ENCODE peak calls at places on chromosomes 12 and 14, in four cellular contexts. One of them, this sample, is unnamed. For H3K4me1 and H3K36me3, the result is how much of the 10 kb centered on the place peaks cover.

GRCh38 chr14:58428011-58428807 is 690 bp downstream of the KIAA0586 start:
- DNase-seq in IMR-90: peak
- DNase-seq in psoas muscle: no peak
- DNase-seq in PC-3: peak
- DNase-seq in this sample: no peak

GRCh38 chr12:24095245-24095644 is 145.8 kb upstream of the SOX5 start:
- DNase-seq in IMR-90: no peak
- DNase-seq in psoas muscle: no peak
- DNase-seq in PC-3: no peak
- DNase-seq in this sample: no peak

GRCh38 chr12:95336387-95337067 is 118.9 kb downstream of the VEZT start:
- DNase-seq in IMR-90: peak
- DNase-seq in psoas muscle: peak
- DNase-seq in PC-3: peak
- DNase-seq in this sample: peak

GRCh38 chr12:11875414-11875935 is 195.3 kb upstream of the BCL2L14 start:
- DNase-seq in IMR-90: no peak
- DNase-seq in psoas muscle: no peak
- DNase-seq in PC-3: peak
- DNase-seq in this sample: no peak

GRCh38 chr14:35847636-35848035 is 21.5 kb downstream of the BRMS1L start:
- DNase-seq in IMR-90: no peak
- DNase-seq in psoas muscle: no peak
- DNase-seq in PC-3: no peak
- DNase-seq in this sample: no peak

GRCh38 chr14:104885973-104886689 is 21.1 kb downstream of the CEP170B start:
- DNase-seq in IMR-90: no peak
- DNase-seq in psoas muscle: peak
- DNase-seq in PC-3: no peak
- DNase-seq in this sample: peak

GRCh38 chr12:42129595-42130204 is 15.0 kb downstream of the GXYLT1 start:
- DNase-seq in IMR-90: peak
- DNase-seq in psoas muscle: no peak
- DNase-seq in PC-3: peak
- DNase-seq in this sample: no peak

GRCh38 chr12:124441443-124442190 is 125.8 kb downstream of the NCOR2 start:
- DNase-seq in IMR-90: peak
- DNase-seq in psoas muscle: no peak
- DNase-seq in PC-3: peak
- DNase-seq in this sample: peak

GRCh38 chr14:53523226-53523625 is 370.1 kb upstream of the DDHD1 start:
- DNase-seq in IMR-90: no peak
- DNase-seq in psoas muscle: no peak
- DNase-seq in PC-3: no peak
- DNase-seq in this sample: no peak

GRCh38 chr14:90291699-90292098 is 35.3 kb downstream of the PSMC1 start:
- DNase-seq in IMR-90: no peak
- DNase-seq in psoas muscle: no peak
- DNase-seq in PC-3: no peak
- DNase-seq in this sample: no peak

GRCh38 chr12:80894179-80894578 is 43.6 kb downstream of the LIN7A start:
- DNase-seq in IMR-90: no peak
- DNase-seq in psoas muscle: no peak
- DNase-seq in PC-3: no peak
- DNase-seq in this sample: no peak

GRCh38 chr14:49193365-49194050 is 392.7 kb downstream of the RPS29 start:
- DNase-seq in IMR-90: no peak
- DNase-seq in psoas muscle: no peak
- DNase-seq in PC-3: no peak
- DNase-seq in this sample: no peak

GRCh38 chr14:87811246-87811645 is 181.7 kb downstream of the GALC start:
- DNase-seq in IMR-90: no peak
- DNase-seq in psoas muscle: no peak
- DNase-seq in PC-3: no peak
- DNase-seq in this sample: no peak

GRCh38 chr14:104388631-104389325 is 190.8 kb upstream of the C14orf180 start:
- DNase-seq in IMR-90: no peak
- DNase-seq in psoas muscle: peak
- DNase-seq in PC-3: no peak
- DNase-seq in this sample: no peak

GRCh38 chr12:103672401-103673119 is 85.5 kb downstream of the STAB2 start:
- DNase-seq in IMR-90: peak
- DNase-seq in psoas muscle: no peak
- DNase-seq in PC-3: peak
- DNase-seq in this sample: no peak

GRCh38 chr14:102665665-102666064 is 73.2 kb downstream of the RCOR1 start:
- DNase-seq in IMR-90: no peak
- DNase-seq in psoas muscle: no peak
- DNase-seq in PC-3: no peak
- DNase-seq in this sample: no peak

GRCh38 chr12:131988054-131988796 is 38.5 kb downstream of the EP400 start:
- DNase-seq in IMR-90: no peak
- DNase-seq in psoas muscle: no peak
- DNase-seq in PC-3: no peak
- DNase-seq in this sample: no peak

GRCh38 chr12:50934981-50935807 is 17.1 kb upstream of the HIGD1C start:
- DNase-seq in IMR-90: peak
- DNase-seq in psoas muscle: no peak
- DNase-seq in PC-3: no peak
- DNase-seq in this sample: no peak

GRCh38 chr12:131473721-131474709 is 236.9 kb upstream of the SFSWAP start:
- DNase-seq in IMR-90: no peak
- DNase-seq in psoas muscle: no peak
- DNase-seq in PC-3: peak
- DNase-seq in this sample: no peak

GRCh38 chr12:52209321-52209720 is 17.5 kb upstream of the KRT80 start:
- DNase-seq in IMR-90: no peak
- DNase-seq in psoas muscle: no peak
- DNase-seq in PC-3: no peak
- DNase-seq in this sample: peak

GRCh38 chr12:108323581-108323980 is 15.5 kb downstream of the CMKLR1 start:
- DNase-seq in IMR-90: no peak
- DNase-seq in psoas muscle: no peak
- DNase-seq in PC-3: no peak
- DNase-seq in this sample: no peak

GRCh38 chr14:104973215-104974145 is 4.7 kb downstream of the AHNAK2 start:
- DNase-seq in IMR-90: peak
- DNase-seq in psoas muscle: peak
- DNase-seq in PC-3: peak
- DNase-seq in this sample: peak

GRCh38 chr12:57141249-57141648 is 6.2 kb downstream of the LRP1-AS start:
- DNase-seq in IMR-90: no peak
- DNase-seq in psoas muscle: no peak
- DNase-seq in PC-3: no peak
- DNase-seq in this sample: no peak
- H3K4me1 ChIP-seq in IMR-90: under half
- H3K4me1 ChIP-seq in psoas muscle: under half
- H3K4me1 ChIP-seq in PC-3: under half
- H3K4me1 ChIP-seq in this sample: under half

DNA sequence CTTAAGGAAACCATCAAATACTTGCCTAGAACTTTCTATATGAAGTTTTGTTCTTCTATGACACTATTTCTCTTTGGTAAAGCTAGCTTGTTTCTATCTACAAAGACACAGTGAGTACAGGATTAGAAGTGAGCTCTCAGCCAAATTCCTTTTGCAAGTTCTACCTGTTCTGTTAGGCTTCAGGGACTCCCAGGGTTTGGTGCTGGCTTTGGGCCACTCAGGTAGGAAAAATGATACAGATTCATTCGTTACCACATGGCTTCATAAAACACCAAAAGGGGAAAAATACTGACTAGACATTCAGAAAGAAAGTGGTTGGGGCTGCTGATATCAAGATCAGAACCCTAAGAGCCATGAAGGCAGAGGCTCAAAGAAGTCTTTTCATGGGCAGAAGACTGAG is 13.8 kb downstream of the ZC2HC1C start:
- DNase-seq in IMR-90: no peak
- DNase-seq in psoas muscle: no peak
- DNase-seq in PC-3: no peak
- DNase-seq in this sample: no peak
- H3K36me3 ChIP-seq in IMR-90: under half
- H3K36me3 ChIP-seq in psoas muscle: half or more
- H3K36me3 ChIP-seq in PC-3: under half
- H3K36me3 ChIP-seq in this sample: under half

GRCh38 chr12:65857875-65858274 is 33.6 kb downstream of the HMGA2 start:
- DNase-seq in IMR-90: no peak
- DNase-seq in psoas muscle: no peak
- DNase-seq in PC-3: no peak
- DNase-seq in this sample: no peak

GRCh38 chr12:65856521-65856920 is 32.2 kb downstream of the HMGA2 start:
- DNase-seq in IMR-90: no peak
- DNase-seq in psoas muscle: no peak
- DNase-seq in PC-3: no peak
- DNase-seq in this sample: no peak

GRCh38 chr12:65858831-65859230 is 34.5 kb downstream of the HMGA2 start:
- DNase-seq in IMR-90: peak
- DNase-seq in psoas muscle: no peak
- DNase-seq in PC-3: peak
- DNase-seq in this sample: no peak

GRCh38 chr12:65854629-65855028 is 30.3 kb downstream of the HMGA2 start:
- DNase-seq in IMR-90: peak
- DNase-seq in psoas muscle: no peak
- DNase-seq in PC-3: no peak
- DNase-seq in this sample: no peak

DNA sequence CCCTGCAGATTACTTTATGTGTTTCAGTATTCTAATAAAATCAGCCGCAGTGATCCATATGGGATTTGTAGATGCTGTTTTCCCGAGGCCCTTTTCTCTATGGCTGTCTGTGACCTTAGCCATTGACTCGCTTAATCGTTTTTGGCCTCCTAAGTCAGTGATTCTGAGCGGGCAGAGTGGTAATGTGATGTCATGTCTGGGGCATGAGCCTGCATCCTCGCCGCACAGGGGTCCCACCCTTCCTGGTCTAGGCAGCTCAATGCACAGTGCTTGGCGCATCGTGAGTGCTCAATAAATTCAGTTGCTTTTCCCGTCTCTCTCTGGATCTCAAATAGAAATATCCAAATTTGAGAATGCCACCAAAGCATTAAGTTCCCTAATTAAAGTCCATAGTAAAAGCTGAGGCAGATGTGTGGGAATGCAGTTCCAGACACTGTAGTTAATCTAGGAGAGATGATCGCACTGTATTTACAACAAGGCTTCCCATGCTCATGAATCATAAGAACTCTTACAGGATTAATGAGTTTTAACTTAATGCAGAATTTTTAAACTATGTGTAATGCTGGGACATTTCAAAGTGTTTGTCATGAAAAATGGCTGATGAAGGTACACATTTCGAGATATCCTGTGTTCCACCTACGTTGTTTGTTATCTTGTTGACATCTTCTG is 29.3 kb downstream of the HMGA2 start:
- DNase-seq in IMR-90: peak
- DNase-seq in psoas muscle: no peak
- DNase-seq in PC-3: no peak
- DNase-seq in this sample: no peak
- H3K4me1 ChIP-seq in IMR-90: under half
- H3K4me1 ChIP-seq in psoas muscle: under half
- H3K4me1 ChIP-seq in PC-3: under half
- H3K4me1 ChIP-seq in this sample: under half

GRCh38 chr12:910416-910815 is 39.1 kb downstream of the RAD52 start:
- DNase-seq in IMR-90: no peak
- DNase-seq in psoas muscle: no peak
- DNase-seq in PC-3: no peak
- DNase-seq in this sample: no peak
- H3K36me3 ChIP-seq in IMR-90: half or more
- H3K36me3 ChIP-seq in psoas muscle: half or more
- H3K36me3 ChIP-seq in PC-3: under half
- H3K36me3 ChIP-seq in this sample: half or more

GRCh38 chr14:61559641-61560201 is 135.6 kb upstream of the HIF1A start:
- DNase-seq in IMR-90: no peak
- DNase-seq in psoas muscle: no peak
- DNase-seq in PC-3: no peak
- DNase-seq in this sample: peak
- H3K4me1 ChIP-seq in IMR-90: half or more
- H3K4me1 ChIP-seq in psoas muscle: under half
- H3K4me1 ChIP-seq in PC-3: half or more
- H3K4me1 ChIP-seq in this sample: under half

GRCh38 chr14:75011356-75012097 is 8.8 kb downstream of the EIF2B2 start:
- DNase-seq in IMR-90: peak
- DNase-seq in psoas muscle: no peak
- DNase-seq in PC-3: peak
- DNase-seq in this sample: no peak
- H3K36me3 ChIP-seq in IMR-90: under half
- H3K36me3 ChIP-seq in psoas muscle: half or more
- H3K36me3 ChIP-seq in PC-3: under half
- H3K36me3 ChIP-seq in this sample: half or more

DNA sequence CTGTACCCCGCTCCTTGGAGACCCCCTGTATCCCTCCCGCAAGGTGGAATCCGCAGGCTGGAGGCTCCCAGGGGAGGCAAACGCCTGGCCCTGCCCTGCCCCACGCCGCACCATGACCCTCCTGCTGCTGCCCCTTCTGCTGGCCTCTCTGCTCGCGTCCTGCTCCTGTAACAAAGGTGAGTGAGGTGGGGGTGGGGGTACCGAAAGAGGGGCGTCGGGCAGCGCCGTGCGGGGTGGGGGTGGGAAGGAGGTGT is 293 bp downstream of the CLSTN3 start:
- DNase-seq in IMR-90: no peak
- DNase-seq in psoas muscle: no peak
- DNase-seq in PC-3: no peak
- DNase-seq in this sample: no peak
- H3K4me1 ChIP-seq in IMR-90: under half
- H3K4me1 ChIP-seq in psoas muscle: under half
- H3K4me1 ChIP-seq in PC-3: under half
- H3K4me1 ChIP-seq in this sample: under half

DNA sequence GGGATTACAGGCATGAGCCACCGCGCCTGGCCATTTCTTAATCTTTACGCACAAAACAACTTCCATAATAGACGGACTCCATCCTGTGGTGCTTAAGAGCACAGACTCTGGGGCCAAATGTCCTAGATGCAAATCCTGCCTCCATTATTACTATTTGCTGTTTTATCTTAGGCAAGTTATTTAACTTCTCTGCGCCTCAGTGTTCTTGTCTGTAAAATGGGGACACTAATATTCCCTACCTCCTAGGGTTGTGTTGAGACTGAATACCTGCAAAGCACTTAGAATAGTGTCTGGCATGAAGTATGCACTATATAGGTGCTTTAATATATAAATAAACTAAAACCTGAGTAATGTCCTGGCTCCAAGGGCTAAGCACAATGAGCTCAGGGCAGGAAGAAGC is 76.4 kb downstream of the CLIP1 start:
- DNase-seq in IMR-90: no peak
- DNase-seq in psoas muscle: no peak
- DNase-seq in PC-3: no peak
- DNase-seq in this sample: no peak
- H3K36me3 ChIP-seq in IMR-90: under half
- H3K36me3 ChIP-seq in psoas muscle: half or more
- H3K36me3 ChIP-seq in PC-3: under half
- H3K36me3 ChIP-seq in this sample: under half

This sample was measured in ascending aorta.